ENCODE peak calls at places on chromosomes 11 and 22, in seven cellular contexts. U, R, H, Z, T, E and C are unnamed samples.
A peak's percentile ranks its signal among the peaks of the same experiment; 100 is the strongest.

GRCh38 chr11:34789196-34789834 is 126.9 kb downstream of the APIP start:
- DNase-seq in U (no peak), R (no peak), H (peak; percentile 98), Z (no peak), T (no peak), E (no peak), C (no peak)

GRCh38 chr22:34760276-34761008 is 305.5 kb upstream of the ISX start:
- DNase-seq in U (no peak), R (no peak), H (no peak), Z (no peak), T (peak; percentile 64), E (no peak), C (no peak)

GRCh38 chr11:6438979-6439571 is 1.7 kb downstream of the HPX start:
- DNase-seq in U (peak; percentile 36), R (peak; percentile 25), H (peak; percentile 66), Z (no peak), T (peak; percentile 61), E (no peak), C (no peak)

GRCh38 chr11:31804439-31805036 is 6.6 kb downstream of the PAX6 start:
- DNase-seq in U (no peak), R (no peak), H (no peak), Z (no peak), T (peak; percentile 28), E (no peak), C (no peak)

GRCh38 chr11:64092119-64092760 is 56.5 kb downstream of the FLRT1 start:
- DNase-seq in U (no peak), R (no peak), H (no peak), Z (peak; percentile 80), T (no peak), E (no peak), C (no peak)

GRCh38 chr11:39120890-39121289 is 2338.6 kb downstream of the LRRC4C start:
- DNase-seq in U (no peak), R (no peak), H (no peak), Z (no peak), T (no peak), E (no peak), C (no peak)

GRCh38 chr11:7651700-7652099 is 21.6 kb downstream of the CYB5R2 start:
- DNase-seq in U (no peak), R (no peak), H (no peak), Z (peak; percentile 69), T (no peak), E (no peak), C (no peak)

GRCh38 chr22:18975434-18976196 is 39.5 kb upstream of the PRODH start:
- DNase-seq in U (no peak), R (no peak), H (no peak), Z (no peak), T (no peak), E (no peak), C (no peak)

GRCh38 chr11:33018005-33018404 is 2.3 kb downstream of the DEPDC7 start:
- DNase-seq in U (no peak), R (no peak), H (no peak), Z (no peak), T (no peak), E (no peak), C (no peak)